ENCODE peak calls at places on chromosomes 7 and 10, in six cellular contexts. I is left colon; K is WERI-Rb-1; N is stimulated activated CD4-positive, alpha-beta T cell treated with anti-CD3 and anti-CD28 coated beads, Interleukin-4, amount 100 ng/mL, for 48 hours; U is activated effector memory CD4-positive, alpha-beta T cell treated with Interleukin-2 at 50 U/mL for 16 hours; X is colonic mucosa. J is an unnamed sample.

GRCh38 chr10:45253183-45253914 is 62.1 kb downstream of the OR13A1 start:
- DNase-seq in I (no peak), K (no peak), N (no peak), U (no peak), X (no peak), J (no peak)

GRCh38 chr7:99953649-99954048 is 22.2 kb downstream of the AZGP1 start:
- DNase-seq in I (no peak), K (no peak), N (no peak), U (no peak), X (no peak), J (no peak)

GRCh38 chr7:41786943-41787342 is 84.1 kb upstream of the INHBA start:
- DNase-seq in I (no peak), K (no peak), N (no peak), U (no peak), X (no peak), J (no peak)

GRCh38 chr10:72140850-72141249 is 52.5 kb upstream of the SPOCK2 start:
- DNase-seq in I (no peak), K (no peak), N (no peak), U (no peak), X (no peak), J (no peak)

GRCh38 chr10:12847361-12847975 is 154.0 kb downstream of the CCDC3 start:
- DNase-seq in I (no peak), K (peak; percentile 60), N (peak; percentile 17), U (no peak), X (peak; percentile 32), J (no peak)

GRCh38 chr10:34528320-34528719 is 286.8 kb downstream of the PARD3 start:
- DNase-seq in I (no peak), K (no peak), N (no peak), U (no peak), X (no peak), J (no peak)

GRCh38 chr10:76649723-76650127 is 987.9 kb downstream of the KCNMA1 start:
- DNase-seq in I (peak; percentile 82), K (no peak), N (no peak), U (no peak), X (peak; percentile 67), J (no peak)

GRCh38 chr7:120979765-120980499 is 8.6 kb upstream of the CPED1 start:
- DNase-seq in I (no peak), K (no peak), N (no peak), U (no peak), X (no peak), J (no peak)

GRCh38 chr7:727104-727805 is at the start of gene PRKAR1B:
- DNase-seq in I (peak; percentile 75), K (peak; percentile 30), N (peak; percentile 21), U (peak; percentile 8), X (peak; percentile 72), J (no peak)

GRCh38 chr7:44087914-44088838 is 5.8 kb upstream of the POLM start:
- DNase-seq in I (no peak), K (no peak), N (no peak), U (no peak), X (peak; percentile 49), J (peak; percentile 30)

GRCh38 chr10:89785095-89785494 is 83.7 kb downstream of the KIF20B start:
- DNase-seq in I (no peak), K (no peak), N (no peak), U (no peak), X (no peak), J (no peak)

GRCh38 chr7:126286317-126286716 is 966.4 kb downstream of the GRM8 start:
- DNase-seq in I (no peak), K (no peak), N (no peak), U (no peak), X (no peak), J (no peak)

GRCh38 chr10:77601488-77601887 is 36.1 kb downstream of the KCNMA1 start:
- DNase-seq in I (no peak), K (no peak), N (no peak), U (no peak), X (no peak), J (no peak)

GRCh38 chr10:26555719-26556368 is 117.7 kb downstream of the APBB1IP start:
- DNase-seq in I (peak; percentile 34), K (no peak), N (no peak), U (no peak), X (peak; percentile 40), J (no peak)

GRCh38 chr10:51419416-51420093 is 279.8 kb downstream of the CSTF2T start:
- DNase-seq in I (no peak), K (no peak), N (no peak), U (no peak), X (no peak), J (no peak)

GRCh38 chr10:91229683-91230082 is 9.2 kb downstream of the PCGF5 start:
- DNase-seq in I (no peak), K (no peak), N (no peak), U (no peak), X (no peak), J (no peak)

GRCh38 chr7:121485457-121486243 is 89.5 kb upstream of the FAM3C start:
- DNase-seq in I (no peak), K (no peak), N (no peak), U (no peak), X (no peak), J (no peak)

GRCh38 chr7:120021085-120021484 is 251.9 kb upstream of the KCND2 start:
- DNase-seq in I (no peak), K (no peak), N (no peak), U (no peak), X (no peak), J (no peak)

GRCh38 chr7:143008007-143008901 is 18.7 kb downstream of the OR9A2 start:
- DNase-seq in I (peak; percentile 42), K (peak; percentile 75), N (peak; percentile 71), U (peak; percentile 68), X (peak; percentile 80), J (peak; percentile 85)

GRCh38 chr7:2022021-2022409 is 210.7 kb downstream of the MAD1L1 start:
- DNase-seq in I (no peak), K (no peak), N (no peak), U (no peak), X (no peak), J (no peak)

GRCh38 chr10:67599597-67599996 is 96.4 kb downstream of the CTNNA3 start:
- DNase-seq in I (no peak), K (no peak), N (no peak), U (no peak), X (no peak), J (no peak)

GRCh38 chr10:61750943-61751471 is 88.3 kb downstream of the CABCOCO1 start:
- DNase-seq in I (peak; percentile 84), K (peak; percentile 62), N (peak; percentile 70), U (peak; percentile 51), X (peak; percentile 89), J (peak; percentile 50)

GRCh38 chr7:8232999-8233847 is 28.7 kb downstream of the ICA1 start:
- DNase-seq in I (no peak), K (no peak), N (no peak), U (no peak), X (no peak), J (no peak)

J was measured in CD8-positive, alpha-beta memory T cell.